ENCODE peak calls at places on chromosomes 11 and 22, in eight cellular contexts. One of them, this sample, is unnamed. For H3K27me3, the result is how much of the 10 kb centered on the place peaks cover.

GRCh38 chr22:24333301-24333700 is 62.7 kb downstream of the SPECC1L start:
- DNase-seq in endodermal cell: no peak
- DNase-seq in fibroblast of lung: peak
- DNase-seq in CD8-positive, alpha-beta T cell: no peak
- DNase-seq in CD4-positive, alpha-beta T cell: no peak
- DNase-seq in AG04450: peak
- DNase-seq in mesendoderm: no peak
- DNase-seq in spleen: no peak
- DNase-seq in this sample: no peak

GRCh38 chr22:36928181-36928580 is 14.8 kb downstream of the CSF2RB start:
- DNase-seq in endodermal cell: peak
- DNase-seq in fibroblast of lung: no peak
- DNase-seq in CD8-positive, alpha-beta T cell: no peak
- DNase-seq in CD4-positive, alpha-beta T cell: no peak
- DNase-seq in AG04450: no peak
- DNase-seq in mesendoderm: no peak
- DNase-seq in spleen: no peak
- DNase-seq in this sample: no peak

GRCh38 chr11:72436667-72437066 is 2.3 kb upstream of the CLPB start:
- DNase-seq in endodermal cell: no peak
- DNase-seq in fibroblast of lung: no peak
- DNase-seq in CD8-positive, alpha-beta T cell: no peak
- DNase-seq in CD4-positive, alpha-beta T cell: no peak
- DNase-seq in AG04450: no peak
- DNase-seq in mesendoderm: no peak
- DNase-seq in spleen: no peak
- DNase-seq in this sample: no peak

GRCh38 chr11:11966826-11967668 is 41.4 kb downstream of the DKK3 start:
- DNase-seq in endodermal cell: peak
- DNase-seq in fibroblast of lung: peak
- DNase-seq in CD8-positive, alpha-beta T cell: peak
- DNase-seq in CD4-positive, alpha-beta T cell: peak
- DNase-seq in AG04450: no peak
- DNase-seq in mesendoderm: peak
- DNase-seq in spleen: peak
- DNase-seq in this sample: peak

GRCh38 chr22:20807315-20807752 is 33.4 kb downstream of the SERPIND1 start:
- DNase-seq in endodermal cell: no peak
- DNase-seq in fibroblast of lung: peak
- DNase-seq in CD8-positive, alpha-beta T cell: no peak
- DNase-seq in CD4-positive, alpha-beta T cell: no peak
- DNase-seq in AG04450: peak
- DNase-seq in mesendoderm: peak
- DNase-seq in spleen: no peak
- DNase-seq in this sample: no peak

GRCh38 chr11:124108158-124108557 is 7.1 kb upstream of the VWA5A start:
- DNase-seq in endodermal cell: peak
- DNase-seq in fibroblast of lung: peak
- DNase-seq in CD8-positive, alpha-beta T cell: no peak
- DNase-seq in CD4-positive, alpha-beta T cell: no peak
- DNase-seq in AG04450: no peak
- DNase-seq in mesendoderm: peak
- DNase-seq in spleen: no peak
- DNase-seq in this sample: peak

GRCh38 chr22:46915978-46916730 is 153.7 kb downstream of the TBC1D22A start:
- DNase-seq in endodermal cell: no peak
- DNase-seq in fibroblast of lung: no peak
- DNase-seq in CD8-positive, alpha-beta T cell: no peak
- DNase-seq in CD4-positive, alpha-beta T cell: no peak
- DNase-seq in AG04450: no peak
- DNase-seq in mesendoderm: no peak
- DNase-seq in spleen: no peak
- DNase-seq in this sample: no peak

GRCh38 chr11:44740967-44741366 is 14.2 kb downstream of the TSPAN18 start:
- DNase-seq in endodermal cell: peak
- DNase-seq in fibroblast of lung: no peak
- DNase-seq in CD8-positive, alpha-beta T cell: no peak
- DNase-seq in CD4-positive, alpha-beta T cell: no peak
- DNase-seq in AG04450: no peak
- DNase-seq in mesendoderm: no peak
- DNase-seq in spleen: no peak
- DNase-seq in this sample: peak

GRCh38 chr22:39707351-39707750 is 136.8 kb downstream of the CACNA1I start:
- DNase-seq in endodermal cell: no peak
- DNase-seq in fibroblast of lung: no peak
- DNase-seq in CD8-positive, alpha-beta T cell: no peak
- DNase-seq in CD4-positive, alpha-beta T cell: no peak
- DNase-seq in AG04450: no peak
- DNase-seq in mesendoderm: no peak
- DNase-seq in spleen: no peak
- DNase-seq in this sample: no peak

GRCh38 chr22:43268261-43268660 is 74.9 kb downstream of the SCUBE1 start:
- DNase-seq in endodermal cell: no peak
- DNase-seq in fibroblast of lung: no peak
- DNase-seq in CD8-positive, alpha-beta T cell: no peak
- DNase-seq in CD4-positive, alpha-beta T cell: no peak
- DNase-seq in AG04450: no peak
- DNase-seq in mesendoderm: no peak
- DNase-seq in spleen: no peak
- DNase-seq in this sample: no peak
- H3K27me3 ChIP-seq in endodermal cell: under half
- H3K27me3 ChIP-seq in fibroblast of lung: under half
- H3K27me3 ChIP-seq in CD8-positive, alpha-beta T cell: under half
- H3K27me3 ChIP-seq in CD4-positive, alpha-beta T cell: under half
- H3K27me3 ChIP-seq in AG04450: half or more
- H3K27me3 ChIP-seq in mesendoderm: under half
- H3K27me3 ChIP-seq in spleen: under half
- H3K27me3 ChIP-seq in this sample: under half

GRCh38 chr11:61551630-61552029 is 29.2 kb downstream of the SYT7 start:
- DNase-seq in endodermal cell: no peak
- DNase-seq in fibroblast of lung: peak
- DNase-seq in CD8-positive, alpha-beta T cell: no peak
- DNase-seq in CD4-positive, alpha-beta T cell: no peak
- DNase-seq in AG04450: no peak
- DNase-seq in mesendoderm: no peak
- DNase-seq in spleen: no peak
- DNase-seq in this sample: no peak

GRCh38 chr11:61547246-61547645 is 33.6 kb downstream of the SYT7 start:
- DNase-seq in endodermal cell: no peak
- DNase-seq in fibroblast of lung: no peak
- DNase-seq in CD8-positive, alpha-beta T cell: no peak
- DNase-seq in CD4-positive, alpha-beta T cell: no peak
- DNase-seq in AG04450: no peak
- DNase-seq in mesendoderm: no peak
- DNase-seq in spleen: no peak
- DNase-seq in this sample: no peak

GRCh38 chr11:61549662-61550568 is 31.0 kb downstream of the SYT7 start:
- DNase-seq in endodermal cell: no peak
- DNase-seq in fibroblast of lung: no peak
- DNase-seq in CD8-positive, alpha-beta T cell: no peak
- DNase-seq in CD4-positive, alpha-beta T cell: no peak
- DNase-seq in AG04450: no peak
- DNase-seq in mesendoderm: no peak
- DNase-seq in spleen: no peak
- DNase-seq in this sample: no peak

GRCh38 chr11:61550665-61551227 is 30.1 kb downstream of the SYT7 start:
- DNase-seq in endodermal cell: no peak
- DNase-seq in fibroblast of lung: no peak
- DNase-seq in CD8-positive, alpha-beta T cell: no peak
- DNase-seq in CD4-positive, alpha-beta T cell: no peak
- DNase-seq in AG04450: no peak
- DNase-seq in mesendoderm: no peak
- DNase-seq in spleen: no peak
- DNase-seq in this sample: no peak

GRCh38 chr11:61549177-61549576 is 31.7 kb downstream of the SYT7 start:
- DNase-seq in endodermal cell: no peak
- DNase-seq in fibroblast of lung: no peak
- DNase-seq in CD8-positive, alpha-beta T cell: no peak
- DNase-seq in CD4-positive, alpha-beta T cell: no peak
- DNase-seq in AG04450: no peak
- DNase-seq in mesendoderm: no peak
- DNase-seq in spleen: no peak
- DNase-seq in this sample: no peak
- H3K27me3 ChIP-seq in endodermal cell: under half
- H3K27me3 ChIP-seq in fibroblast of lung: under half
- H3K27me3 ChIP-seq in CD8-positive, alpha-beta T cell: under half
- H3K27me3 ChIP-seq in CD4-positive, alpha-beta T cell: under half
- H3K27me3 ChIP-seq in AG04450: under half
- H3K27me3 ChIP-seq in mesendoderm: under half
- H3K27me3 ChIP-seq in spleen: under half
- H3K27me3 ChIP-seq in this sample: under half

GRCh38 chr22:49188091-49188490 is 639.6 kb downstream of the BRD1 start:
- DNase-seq in endodermal cell: no peak
- DNase-seq in fibroblast of lung: no peak
- DNase-seq in CD8-positive, alpha-beta T cell: no peak
- DNase-seq in CD4-positive, alpha-beta T cell: no peak
- DNase-seq in AG04450: no peak
- DNase-seq in mesendoderm: no peak
- DNase-seq in spleen: peak
- DNase-seq in this sample: no peak

GRCh38 chr22:49184736-49185135 is 642.9 kb downstream of the BRD1 start:
- DNase-seq in endodermal cell: no peak
- DNase-seq in fibroblast of lung: no peak
- DNase-seq in CD8-positive, alpha-beta T cell: no peak
- DNase-seq in CD4-positive, alpha-beta T cell: no peak
- DNase-seq in AG04450: no peak
- DNase-seq in mesendoderm: no peak
- DNase-seq in spleen: peak
- DNase-seq in this sample: no peak

GRCh38 chr22:49185312-49185969 is 642.2 kb downstream of the BRD1 start:
- DNase-seq in endodermal cell: no peak
- DNase-seq in fibroblast of lung: no peak
- DNase-seq in CD8-positive, alpha-beta T cell: no peak
- DNase-seq in CD4-positive, alpha-beta T cell: no peak
- DNase-seq in AG04450: no peak
- DNase-seq in mesendoderm: no peak
- DNase-seq in spleen: peak
- DNase-seq in this sample: no peak

GRCh38 chr22:49186756-49187155 is 640.9 kb downstream of the BRD1 start:
- DNase-seq in endodermal cell: no peak
- DNase-seq in fibroblast of lung: no peak
- DNase-seq in CD8-positive, alpha-beta T cell: no peak
- DNase-seq in CD4-positive, alpha-beta T cell: no peak
- DNase-seq in AG04450: no peak
- DNase-seq in mesendoderm: no peak
- DNase-seq in spleen: peak
- DNase-seq in this sample: no peak

GRCh38 chr22:49186293-49186692 is 641.4 kb downstream of the BRD1 start:
- DNase-seq in endodermal cell: no peak
- DNase-seq in fibroblast of lung: no peak
- DNase-seq in CD8-positive, alpha-beta T cell: no peak
- DNase-seq in CD4-positive, alpha-beta T cell: no peak
- DNase-seq in AG04450: no peak
- DNase-seq in mesendoderm: no peak
- DNase-seq in spleen: no peak
- DNase-seq in this sample: no peak
- H3K27me3 ChIP-seq in endodermal cell: under half
- H3K27me3 ChIP-seq in fibroblast of lung: under half
- H3K27me3 ChIP-seq in CD8-positive, alpha-beta T cell: under half
- H3K27me3 ChIP-seq in CD4-positive, alpha-beta T cell: under half
- H3K27me3 ChIP-seq in AG04450: under half
- H3K27me3 ChIP-seq in mesendoderm: under half
- H3K27me3 ChIP-seq in spleen: under half
- H3K27me3 ChIP-seq in this sample: under half

GRCh38 chr11:34833602-34834001 is 82.6 kb downstream of the APIP start:
- DNase-seq in endodermal cell: no peak
- DNase-seq in fibroblast of lung: no peak
- DNase-seq in CD8-positive, alpha-beta T cell: no peak
- DNase-seq in CD4-positive, alpha-beta T cell: no peak
- DNase-seq in AG04450: no peak
- DNase-seq in mesendoderm: no peak
- DNase-seq in spleen: no peak
- DNase-seq in this sample: no peak
- H3K27me3 ChIP-seq in endodermal cell: under half
- H3K27me3 ChIP-seq in fibroblast of lung: under half
- H3K27me3 ChIP-seq in CD8-positive, alpha-beta T cell: under half
- H3K27me3 ChIP-seq in CD4-positive, alpha-beta T cell: under half
- H3K27me3 ChIP-seq in AG04450: under half
- H3K27me3 ChIP-seq in mesendoderm: under half
- H3K27me3 ChIP-seq in spleen: under half
- H3K27me3 ChIP-seq in this sample: under half

DNA sequence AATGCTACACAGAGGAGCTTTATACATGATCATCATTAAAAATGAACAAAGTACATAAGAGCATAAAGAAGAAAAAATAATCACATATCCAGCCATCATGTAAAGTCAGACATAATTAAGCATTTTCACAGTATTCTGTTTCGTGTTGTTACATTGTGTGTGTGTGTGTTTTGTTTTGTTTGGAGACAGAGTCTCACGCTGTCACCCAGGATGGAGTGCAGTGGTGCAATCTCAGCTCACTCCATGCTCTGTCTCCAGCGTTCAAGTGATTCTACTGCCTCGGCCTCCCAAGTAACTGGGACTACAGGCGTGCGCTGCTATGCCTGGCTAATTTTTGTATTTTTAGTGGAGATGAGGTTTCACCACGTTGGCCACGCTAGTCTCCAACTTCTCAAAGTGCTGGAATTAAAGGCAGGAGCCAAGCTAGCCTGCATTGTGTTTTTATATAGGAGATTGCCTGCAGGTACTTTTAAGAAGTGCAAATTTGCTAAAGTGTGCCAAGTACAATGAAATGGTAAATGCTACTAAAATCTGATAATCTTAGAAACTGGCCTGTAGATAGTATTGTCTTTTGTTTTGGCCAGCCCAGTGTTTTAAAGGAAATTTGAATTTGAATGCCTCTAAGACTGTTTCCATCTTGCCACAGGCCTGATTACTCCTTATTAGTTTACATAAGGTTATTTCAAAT is 7.8 kb downstream of the CTSC start:
- DNase-seq in endodermal cell: no peak
- DNase-seq in fibroblast of lung: no peak
- DNase-seq in CD8-positive, alpha-beta T cell: no peak
- DNase-seq in CD4-positive, alpha-beta T cell: no peak
- DNase-seq in AG04450: no peak
- DNase-seq in mesendoderm: no peak
- DNase-seq in spleen: no peak
- DNase-seq in this sample: no peak
- H3K27me3 ChIP-seq in endodermal cell: under half
- H3K27me3 ChIP-seq in fibroblast of lung: under half
- H3K27me3 ChIP-seq in CD8-positive, alpha-beta T cell: under half
- H3K27me3 ChIP-seq in CD4-positive, alpha-beta T cell: under half
- H3K27me3 ChIP-seq in AG04450: under half
- H3K27me3 ChIP-seq in mesendoderm: under half
- H3K27me3 ChIP-seq in spleen: under half
- H3K27me3 ChIP-seq in this sample: under half

DNA sequence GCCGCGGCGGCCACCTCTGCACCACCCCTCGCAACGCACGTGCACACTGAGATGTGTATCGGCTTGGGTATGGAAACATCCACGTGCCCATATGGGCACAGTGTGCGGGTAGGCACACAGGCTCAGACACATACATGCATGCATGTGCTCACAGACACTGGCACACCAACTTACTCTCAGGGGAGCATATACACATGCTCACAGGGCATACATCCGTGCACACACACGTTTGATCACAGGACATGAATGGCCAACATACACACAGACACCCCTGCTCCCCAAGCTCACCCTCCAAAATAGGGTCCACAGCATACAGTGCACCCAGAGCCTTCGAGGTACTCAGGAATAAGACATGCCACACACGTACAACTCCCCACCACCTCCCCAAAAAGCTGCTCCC is 52.9 kb downstream of the SLC22A12 start:
- DNase-seq in endodermal cell: no peak
- DNase-seq in fibroblast of lung: no peak
- DNase-seq in CD8-positive, alpha-beta T cell: no peak
- DNase-seq in CD4-positive, alpha-beta T cell: no peak
- DNase-seq in AG04450: no peak
- DNase-seq in mesendoderm: no peak
- DNase-seq in spleen: no peak
- DNase-seq in this sample: no peak
- H3K27me3 ChIP-seq in endodermal cell: half or more
- H3K27me3 ChIP-seq in fibroblast of lung: half or more
- H3K27me3 ChIP-seq in CD8-positive, alpha-beta T cell: under half
- H3K27me3 ChIP-seq in CD4-positive, alpha-beta T cell: half or more
- H3K27me3 ChIP-seq in AG04450: half or more
- H3K27me3 ChIP-seq in mesendoderm: under half
- H3K27me3 ChIP-seq in spleen: half or more
- H3K27me3 ChIP-seq in this sample: half or more

This sample was measured in GM23338.